ENCODE peak calls at places on chromosomes 4 and X, in eight cellular contexts. E, G, C, D, B, U, M and K are unnamed samples.

GRCh38 chr4:87865960-87866598 is 33.3 kb downstream of the MEPE start:
- DNase-seq in U (no peak), E (no peak), M (no peak), B (no peak), D (no peak), G (no peak), C (peak; percentile 27), K (no peak)

GRCh38 chr4:123479944-123480343 is 83.3 kb downstream of the SPRY1 start:
- DNase-seq in M (no peak), G (no peak), B (no peak), E (no peak), D (peak; percentile 46), U (no peak), C (no peak), K (no peak)

GRCh38 chr4:110196871-110197420 is 1.5 kb downstream of the ELOVL6 start:
- DNase-seq in U (peak; percentile 82), B (peak; percentile 37), D (peak; percentile 23), M (peak; percentile 48), E (peak; percentile 92), G (no peak), C (no peak), K (peak; percentile 77)

GRCh38 chrX:115367455-115367854 is 77.9 kb downstream of the LUZP4 start:
- DNase-seq in U (no peak), C (peak; percentile 61), B (no peak), D (peak; percentile 26), E (no peak), G (no peak), M (no peak), K (no peak)

GRCh38 chrX:1493877-1494510 is 41.3 kb upstream of the ASMTL start:
- DNase-seq in M (peak; percentile 81), B (no peak), G (no peak), D (no peak), U (peak; percentile 72), C (no peak), E (peak; percentile 79), K (peak; percentile 50)

GRCh38 chr4:11489449-11490083 is 60.9 kb upstream of the HS3ST1 start:
- DNase-seq in U (no peak), M (no peak), C (no peak), E (no peak), G (no peak), B (no peak), D (no peak), K (no peak)

GRCh38 chrX:82141942-82142341 is 940.0 kb downstream of the SH3BGRL start:
- DNase-seq in C (no peak), U (no peak), B (no peak), G (no peak), M (no peak), D (no peak), E (no peak), K (no peak)

GRCh38 chr4:150033109-150033508 is 45.1 kb upstream of the DCLK2 start:
- DNase-seq in E (no peak), D (no peak), B (no peak), G (no peak), M (no peak), C (no peak), U (no peak), K (no peak)

GRCh38 chr4:108171541-108172230 is 3.0 kb upstream of the LEF1 start:
- DNase-seq in U (peak; percentile 27), E (no peak), D (no peak), B (no peak), C (no peak), M (no peak), G (no peak), K (peak; percentile 70)

DNA sequence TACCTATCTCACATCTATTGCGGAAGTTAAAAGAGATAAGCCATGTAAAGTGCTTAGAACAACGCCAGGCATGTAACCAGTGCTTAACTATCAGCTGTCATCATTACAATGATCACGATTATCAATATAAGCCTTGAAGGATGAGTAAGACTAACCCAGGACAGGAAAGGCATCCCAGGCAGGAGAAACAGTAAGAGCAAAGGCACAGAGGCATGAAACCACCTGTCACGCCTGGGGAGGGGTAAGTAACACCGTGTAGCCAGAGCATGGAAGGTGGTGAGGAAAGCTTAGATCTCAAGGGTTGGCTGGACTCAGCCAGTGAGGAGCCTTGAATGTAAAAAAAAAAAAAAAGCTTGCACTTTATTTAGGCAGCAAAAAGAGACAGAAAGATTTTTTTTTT is 71.7 kb upstream of the NOCT start:
- DNase-seq in C (no peak), G (no peak), U (no peak), E (no peak), B (no peak), M (no peak), D (no peak), K (no peak)
- TF ChIP-seq CTCF in C (no peak), G (no peak), U (no peak), E (no peak), B (no peak), M (no peak), D (no peak), K (no peak)

GRCh38 chrX:80573275-80573674 is 153.0 kb downstream of the TENT5D start:
- DNase-seq in B (no peak), U (no peak), D (no peak), E (no peak), G (no peak), M (no peak), C (no peak), K (no peak)

GRCh38 chrX:80576267-80576666 is 156.0 kb downstream of the TENT5D start:
- DNase-seq in B (no peak), D (no peak), M (no peak), U (no peak), G (no peak), C (no peak), E (no peak), K (no peak)

GRCh38 chrX:80578518-80579105 is 158.4 kb downstream of the TENT5D start:
- DNase-seq in U (no peak), C (peak; percentile 37), G (peak; percentile 5), B (no peak), M (no peak), D (peak; percentile 33), E (no peak), K (no peak)

GRCh38 chrX:80572636-80573035 is 152.4 kb downstream of the TENT5D start:
- DNase-seq in U (no peak), C (no peak), D (no peak), E (no peak), M (no peak), G (no peak), B (no peak), K (no peak)

DNA sequence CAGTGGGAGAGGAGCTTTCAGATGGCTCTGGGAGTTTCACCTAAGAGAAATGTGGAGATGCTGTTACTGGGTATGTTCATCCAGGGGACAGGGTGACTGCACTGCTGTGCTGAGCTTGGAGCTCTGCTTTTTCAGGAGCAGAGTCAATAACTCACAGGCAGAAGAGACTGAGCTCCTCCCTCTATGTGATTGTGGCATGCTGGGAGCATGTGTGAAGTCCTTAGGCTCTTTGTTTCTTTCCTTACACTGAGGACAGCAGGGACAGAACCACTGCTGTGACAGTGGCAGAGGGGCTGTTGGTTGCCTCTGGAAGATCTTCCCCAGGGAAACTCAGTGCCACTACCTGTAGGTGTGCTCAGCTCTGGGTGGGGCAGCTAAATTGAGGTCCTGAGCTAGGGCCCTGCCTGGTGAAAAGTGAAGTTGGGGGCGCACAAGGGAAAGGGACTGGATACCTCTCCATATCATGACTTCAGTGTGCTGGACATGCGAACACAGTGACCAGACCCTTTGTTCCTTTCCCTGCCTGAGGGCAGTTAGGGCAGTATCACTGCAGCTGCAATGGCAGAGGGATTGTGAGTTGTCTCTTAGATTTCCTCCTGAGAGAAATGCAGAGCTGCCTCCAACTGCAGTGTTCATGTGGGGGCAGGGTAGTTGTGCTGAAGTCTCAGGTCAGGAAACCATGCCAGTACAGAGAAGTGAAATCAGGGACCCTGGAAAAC is 156.7 kb downstream of the TENT5D start:
- DNase-seq in D (no peak), G (no peak), U (no peak), B (no peak), M (no peak), C (no peak), E (no peak), K (no peak)
- TF ChIP-seq CTCF in D (no peak), G (no peak), U (no peak), B (no peak), M (no peak), C (no peak), E (no peak), K (no peak)

GRCh38 chr4:6076391-6076790 is 58.2 kb upstream of the C4orf50 start:
- DNase-seq in G (no peak), E (no peak), U (no peak), M (no peak), C (no peak), D (no peak), B (no peak), K (no peak)
- TF ChIP-seq CTCF in G (no peak), E (no peak), U (peak; percentile 27), M (no peak), C (no peak), D (no peak), B (no peak), K (peak; percentile 57)

GRCh38 chr4:183098080-183098722 is 856 bp upstream of the WWC2 start:
- DNase-seq in U (peak; percentile 43), D (peak; percentile 43), B (peak; percentile 69), G (no peak), E (peak; percentile 93), C (peak; percentile 61), M (no peak), K (peak; percentile 76)
- TF ChIP-seq CTCF in U (no peak), D (no peak), B (no peak), G (no peak), E (no peak), C (no peak), M (no peak), K (no peak)

DNA sequence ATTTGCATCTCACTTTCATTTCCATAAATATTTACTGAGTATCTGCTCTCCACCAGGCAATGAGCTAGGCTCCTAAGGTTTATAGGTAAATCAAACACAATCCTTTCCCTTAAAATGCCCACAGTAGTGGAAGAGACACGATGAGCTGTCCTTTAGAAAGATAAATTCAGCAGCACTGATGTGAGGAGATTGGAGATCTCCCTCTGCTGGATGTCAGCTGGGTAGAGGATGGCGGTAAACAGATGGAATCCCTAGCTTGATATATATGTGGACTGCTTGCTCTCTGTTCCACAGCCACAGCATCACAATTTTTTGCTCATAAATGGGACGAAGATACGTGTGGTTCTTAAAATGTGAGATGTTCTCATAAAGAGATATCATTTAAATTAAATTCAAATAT is 216.4 kb upstream of the RASGEF1B start:
- DNase-seq in D (peak; percentile 11), M (no peak), C (peak; percentile 22), U (no peak), E (no peak), G (no peak), B (no peak), K (no peak)
- TF ChIP-seq CTCF in D (peak; percentile 15), M (no peak), C (peak; percentile 15), U (no peak), E (no peak), G (peak; percentile 46), B (no peak), K (no peak)

GRCh38 chr4:74168841-74169240 is 10.9 kb downstream of the MTHFD2L start:
- DNase-seq in E (no peak), U (no peak), D (no peak), B (no peak), C (no peak), G (no peak), M (no peak), K (no peak)
- TF ChIP-seq CTCF in E (no peak), U (no peak), D (no peak), B (no peak), C (no peak), G (no peak), M (no peak), K (no peak)

GRCh38 chr4:52312722-52313121 is 261.6 kb downstream of the SPATA18 start:
- DNase-seq in U (no peak), M (no peak), C (no peak), E (no peak), D (no peak), B (no peak), G (no peak), K (no peak)
- TF ChIP-seq CTCF in U (no peak), M (no peak), C (no peak), E (no peak), D (no peak), B (no peak), G (no peak), K (no peak)

GRCh38 chr4:188246488-188246887 is 107.2 kb downstream of the TRIML1 start:
- DNase-seq in E (no peak), C (no peak), G (no peak), D (peak; percentile 16), M (no peak), U (no peak), B (no peak), K (no peak)
- TF ChIP-seq CTCF in E (no peak), C (no peak), G (no peak), D (peak; percentile 13), M (no peak), U (no peak), B (no peak), K (peak; percentile 37)